ENCODE peak calls at places on chromosomes 11 and 22, in seven cellular contexts. A is activated CD4-positive, CD25-positive, alpha-beta regulatory T cell treated with anti-CD3 and anti-CD28 coated beads, Interleukin-2, amount 50 U/mL, for 16 hours; G is HEK293T; W is activated CD8-positive, alpha-beta memory T cell treated with anti-CD3 and anti-CD28 coated beads, Interleukin-2, amount 50 U/mL, for 4 hours; Z is SJCRH30; B is SIG-M5; D is T47D. P is an unnamed sample.

GRCh38 chr22:29353860-29354259 is 34.5 kb downstream of the AP1B1 start:
- DNase-seq in A (no peak), G (no peak), W (no peak), Z (no peak), B (no peak), D (no peak), P (no peak)

GRCh38 chr11:4022669-4023068 is 71.9 kb upstream of the RRM1 start:
- DNase-seq in A (no peak), G (no peak), W (no peak), Z (no peak), B (no peak), D (no peak), P (no peak)

GRCh38 chr11:120244476-120244875 is 4.5 kb downstream of the POU2F3 start:
- DNase-seq in A (no peak), G (no peak), W (no peak), Z (no peak), B (no peak), D (no peak), P (no peak)

GRCh38 chr11:128548655-128549255 is 38.6 kb downstream of the ETS1 start:
- DNase-seq in A (no peak), G (no peak), W (no peak), Z (no peak), B (no peak), D (no peak), P (no peak)

GRCh38 chr22:27808730-27809129 is 7.2 kb upstream of the MN1 start:
- DNase-seq in A (no peak), G (no peak), W (no peak), Z (no peak), B (no peak), D (no peak), P (no peak)

GRCh38 chr22:23696326-23696851 is 5.6 kb downstream of the RGL4 start:
- DNase-seq in A (peak; percentile 59), G (no peak), W (peak; percentile 72), Z (no peak), B (peak; percentile 29), D (no peak), P (no peak)

GRCh38 chr11:2775626-2776350 is 76.0 kb upstream of the KCNQ1OT1 start:
- DNase-seq in A (no peak), G (no peak), W (peak; percentile 8), Z (no peak), B (no peak), D (no peak), P (peak; percentile 5)

GRCh38 chr11:76805206-76805913 is 22.2 kb downstream of the TSKU start:
- DNase-seq in A (no peak), G (no peak), W (no peak), Z (no peak), B (no peak), D (no peak), P (no peak)

GRCh38 chr11:21556936-21557335 is 635.9 kb upstream of the ANO5 start:
- DNase-seq in A (no peak), G (no peak), W (no peak), Z (no peak), B (no peak), D (peak; percentile 80), P (no peak)

GRCh38 chr11:61254403-61255025 is 13.5 kb downstream of the PGA5 start:
- DNase-seq in A (no peak), G (peak; percentile 88), W (peak; percentile 61), Z (peak; percentile 74), B (no peak), D (peak; percentile 76), P (peak; percentile 76)

GRCh38 chr11:706957-707816 is 1.2 kb downstream of the EPS8L2 start:
- DNase-seq in A (no peak), G (no peak), W (no peak), Z (no peak), B (no peak), D (peak; percentile 69), P (peak; percentile 71)